ENCODE peak calls at places on chromosomes 1 and 21, in four cellular contexts. F is CD8-positive, alpha-beta T cell; T is OCI-LY7; N is left lung. M is an unnamed sample.

GRCh38 chr1:151325646-151326429 is 1.4 kb downstream of the PI4KB start:
- DNase-seq in F (no peak), T (no peak), N (no peak), M (no peak)

GRCh38 chr1:28684937-28685336 is 16.4 kb downstream of the GMEB1 start:
- DNase-seq in F (no peak), T (no peak), N (no peak), M (no peak)

GRCh38 chr1:31757204-31757679 is 6.9 kb downstream of the ADGRB2 start:
- DNase-seq in F (no peak), T (no peak), N (peak), M (no peak)

GRCh38 chr1:193763313-193763712 is 576.9 kb upstream of the B3GALT2 start:
- DNase-seq in F (no peak), T (no peak), N (no peak), M (no peak)

GRCh38 chr1:233544304-233544703 is 69.6 kb upstream of the KCNK1 start:
- DNase-seq in F (no peak), T (no peak), N (no peak), M (no peak)

GRCh38 chr1:234775477-234776246 is 165.7 kb upstream of the IRF2BP2 start:
- DNase-seq in F (no peak), T (no peak), N (no peak), M (no peak)

GRCh38 chr1:184160942-184161698 is 109.6 kb downstream of the TSEN15 start:
- DNase-seq in F (no peak), T (no peak), N (no peak), M (peak)

GRCh38 chr1:192108143-192108542 is 50.1 kb upstream of the RGS18 start:
- DNase-seq in F (no peak), T (no peak), N (no peak), M (no peak)

GRCh38 chr1:205983925-205984725 is 19.1 kb downstream of the RAB7B start:
- DNase-seq in F (no peak), T (peak), N (no peak), M (peak)

GRCh38 chr1:112997781-112998180 is 41.8 kb upstream of the SLC16A1 start:
- DNase-seq in F (no peak), T (no peak), N (no peak), M (no peak)

GRCh38 chr1:227369102-227369760 is 50.9 kb upstream of the CDC42BPA start:
- DNase-seq in F (no peak), T (no peak), N (no peak), M (no peak)

GRCh38 chr21:29737188-29737587 is 202.6 kb downstream of the GRIK1 start:
- DNase-seq in F (no peak), T (no peak), N (no peak), M (no peak)

GRCh38 chr1:160078392-160079195 is 2.7 kb upstream of the KCNJ9 start:
- DNase-seq in F (peak), T (peak), N (no peak), M (no peak)
- TF ChIP-seq CTCF in F (peak), T (peak), N (peak), M (peak)

DNA sequence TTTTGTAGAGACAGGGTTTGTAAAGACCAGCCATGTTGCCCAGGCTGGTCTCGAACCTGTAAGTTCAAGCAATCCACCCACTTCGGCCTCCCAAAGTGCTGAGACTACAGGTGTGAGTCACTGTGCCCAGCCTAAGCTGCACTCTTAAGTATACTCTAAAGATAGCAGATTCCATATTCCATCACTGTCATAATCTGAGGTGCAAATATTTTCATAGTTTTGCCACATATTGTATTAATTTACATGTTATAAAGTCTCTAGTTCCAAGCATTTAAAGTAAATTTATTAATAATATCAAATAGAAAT is 121.3 kb downstream of the HFM1 start:
- DNase-seq in F (no peak), T (no peak), N (no peak), M (no peak)
- H3K27ac ChIP-seq in F (no peak), T (no peak), N (no peak), M (no peak)

DNA sequence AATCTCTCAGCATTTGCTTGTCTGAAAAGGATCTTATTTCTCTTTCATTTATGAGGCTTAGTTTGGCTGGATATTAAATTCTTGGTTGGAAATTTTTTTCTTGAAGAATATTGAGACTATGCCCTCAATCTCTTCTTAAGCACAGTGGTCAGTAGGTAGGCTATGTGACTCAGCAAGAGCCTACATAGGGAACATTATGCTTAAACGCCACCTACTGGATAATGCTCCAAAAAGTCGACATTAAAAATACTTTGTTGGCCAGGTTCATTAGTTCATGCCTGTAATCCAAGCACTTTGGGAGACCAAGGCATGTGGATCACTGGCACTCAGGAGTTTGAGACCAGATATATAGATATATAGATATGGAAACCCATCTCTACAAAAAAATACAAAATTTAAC is 678.0 kb upstream of the USP24 start:
- DNase-seq in F (no peak), T (peak), N (no peak), M (no peak)
- TF ChIP-seq CTCF in F (no peak), T (peak), N (no peak), M (no peak)

DNA sequence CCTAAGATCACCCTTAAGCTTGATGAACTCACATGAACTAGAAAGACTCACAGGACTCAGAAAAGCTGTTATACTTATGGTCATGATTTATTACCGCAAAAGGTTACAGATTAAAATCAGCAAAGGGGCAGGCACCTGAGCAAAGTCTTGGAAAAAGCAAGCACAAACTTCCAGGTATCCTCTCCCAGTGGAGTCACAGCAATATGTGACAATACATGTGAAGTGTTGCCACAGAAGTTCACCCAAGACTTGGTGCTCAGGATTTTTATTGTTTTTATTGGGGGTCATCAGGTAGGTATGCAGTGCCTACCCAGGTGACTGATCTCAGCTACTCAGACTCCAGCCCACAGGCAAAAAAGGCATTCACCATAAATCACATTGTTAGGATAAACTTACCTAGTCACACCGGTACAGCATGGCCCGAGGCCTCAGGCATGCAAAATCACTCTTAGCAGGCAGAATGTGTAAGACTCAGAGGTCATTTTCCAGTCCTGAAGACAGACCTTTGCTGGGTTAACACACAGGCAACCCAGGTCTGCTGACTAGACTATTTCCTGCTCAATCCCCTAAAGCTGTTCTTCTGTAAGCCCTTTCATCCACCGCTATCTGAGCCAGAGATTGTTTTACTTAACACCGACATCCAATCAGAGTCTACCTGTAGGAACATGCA is 55.6 kb downstream of the SSX2IP start:
- DNase-seq in F (no peak), T (no peak), N (no peak), M (no peak)
- H3K27ac ChIP-seq in F (no peak), T (no peak), N (no peak), M (no peak)